ENCODE peak calls at places on chromosomes 16 and 17, in six cellular contexts. One of them, this sample, is unnamed.

GRCh38 chr17:33964344-33964979 is 290.6 kb upstream of the CCL2 start:
- DNase-seq in stimulated activated CD4-positive, alpha-beta T cell treated with anti-CD3 and anti-CD28 coated beads, Interleukin-4, amount 100 ng/mL, for 4 hours: no peak
- DNase-seq in right cardiac atrium: no peak
- DNase-seq in dermis blood vessel endothelial cell: no peak
- DNase-seq in EL: no peak
- DNase-seq in activated naive CD4-positive, alpha-beta T cell: no peak
- DNase-seq in this sample: no peak

GRCh38 chr16:54460254-54460860 is 173.8 kb upstream of the IRX3 start:
- DNase-seq in stimulated activated CD4-positive, alpha-beta T cell treated with anti-CD3 and anti-CD28 coated beads, Interleukin-4, amount 100 ng/mL, for 4 hours: no peak
- DNase-seq in right cardiac atrium: no peak
- DNase-seq in dermis blood vessel endothelial cell: no peak
- DNase-seq in EL: no peak
- DNase-seq in activated naive CD4-positive, alpha-beta T cell: no peak
- DNase-seq in this sample: no peak

GRCh38 chr16:67846320-67847063 is at the start of gene NUTF2:
- DNase-seq in stimulated activated CD4-positive, alpha-beta T cell treated with anti-CD3 and anti-CD28 coated beads, Interleukin-4, amount 100 ng/mL, for 4 hours: peak
- DNase-seq in right cardiac atrium: peak
- DNase-seq in dermis blood vessel endothelial cell: peak
- DNase-seq in EL: peak
- DNase-seq in activated naive CD4-positive, alpha-beta T cell: peak
- DNase-seq in this sample: peak

GRCh38 chr17:7897773-7898172 is 9.2 kb downstream of the CHD3 start:
- DNase-seq in stimulated activated CD4-positive, alpha-beta T cell treated with anti-CD3 and anti-CD28 coated beads, Interleukin-4, amount 100 ng/mL, for 4 hours: no peak
- DNase-seq in right cardiac atrium: no peak
- DNase-seq in dermis blood vessel endothelial cell: peak
- DNase-seq in EL: peak
- DNase-seq in activated naive CD4-positive, alpha-beta T cell: no peak
- DNase-seq in this sample: no peak

GRCh38 chr16:73152731-73153130 is 104.8 kb upstream of the ZFHX3 start:
- DNase-seq in stimulated activated CD4-positive, alpha-beta T cell treated with anti-CD3 and anti-CD28 coated beads, Interleukin-4, amount 100 ng/mL, for 4 hours: no peak
- DNase-seq in right cardiac atrium: no peak
- DNase-seq in dermis blood vessel endothelial cell: no peak
- DNase-seq in EL: no peak
- DNase-seq in activated naive CD4-positive, alpha-beta T cell: no peak
- DNase-seq in this sample: no peak

GRCh38 chr17:8345951-8346665 is 6.5 kb downstream of the ODF4 start:
- DNase-seq in stimulated activated CD4-positive, alpha-beta T cell treated with anti-CD3 and anti-CD28 coated beads, Interleukin-4, amount 100 ng/mL, for 4 hours: no peak
- DNase-seq in right cardiac atrium: no peak
- DNase-seq in dermis blood vessel endothelial cell: no peak
- DNase-seq in EL: no peak
- DNase-seq in activated naive CD4-positive, alpha-beta T cell: no peak
- DNase-seq in this sample: no peak

GRCh38 chr16:138049-138417 is 440 bp downstream of the NPRL3 start:
- DNase-seq in stimulated activated CD4-positive, alpha-beta T cell treated with anti-CD3 and anti-CD28 coated beads, Interleukin-4, amount 100 ng/mL, for 4 hours: peak
- DNase-seq in right cardiac atrium: peak
- DNase-seq in dermis blood vessel endothelial cell: peak
- DNase-seq in EL: peak
- DNase-seq in activated naive CD4-positive, alpha-beta T cell: peak
- DNase-seq in this sample: peak

GRCh38 chr16:14961405-14962186 is 13.2 kb upstream of the PDXDC1 start:
- DNase-seq in stimulated activated CD4-positive, alpha-beta T cell treated with anti-CD3 and anti-CD28 coated beads, Interleukin-4, amount 100 ng/mL, for 4 hours: no peak
- DNase-seq in right cardiac atrium: no peak
- DNase-seq in dermis blood vessel endothelial cell: no peak
- DNase-seq in EL: no peak
- DNase-seq in activated naive CD4-positive, alpha-beta T cell: no peak
- DNase-seq in this sample: no peak

GRCh38 chr16:72928089-72928981 is 119.6 kb downstream of the ZFHX3 start:
- DNase-seq in stimulated activated CD4-positive, alpha-beta T cell treated with anti-CD3 and anti-CD28 coated beads, Interleukin-4, amount 100 ng/mL, for 4 hours: no peak
- DNase-seq in right cardiac atrium: no peak
- DNase-seq in dermis blood vessel endothelial cell: no peak
- DNase-seq in EL: no peak
- DNase-seq in activated naive CD4-positive, alpha-beta T cell: no peak
- DNase-seq in this sample: no peak

GRCh38 chr17:50779747-50780363 is 12.5 kb upstream of the ANKRD40CL start:
- DNase-seq in stimulated activated CD4-positive, alpha-beta T cell treated with anti-CD3 and anti-CD28 coated beads, Interleukin-4, amount 100 ng/mL, for 4 hours: peak
- DNase-seq in right cardiac atrium: no peak
- DNase-seq in dermis blood vessel endothelial cell: no peak
- DNase-seq in EL: no peak
- DNase-seq in activated naive CD4-positive, alpha-beta T cell: no peak
- DNase-seq in this sample: no peak

GRCh38 chr17:74742978-74743545 is 5.4 kb upstream of the NHERF1 start:
- DNase-seq in stimulated activated CD4-positive, alpha-beta T cell treated with anti-CD3 and anti-CD28 coated beads, Interleukin-4, amount 100 ng/mL, for 4 hours: no peak
- DNase-seq in right cardiac atrium: no peak
- DNase-seq in dermis blood vessel endothelial cell: no peak
- DNase-seq in EL: no peak
- DNase-seq in activated naive CD4-positive, alpha-beta T cell: no peak
- DNase-seq in this sample: no peak

GRCh38 chr17:81037783-81038733 is 3.1 kb downstream of the BAIAP2 start:
- DNase-seq in stimulated activated CD4-positive, alpha-beta T cell treated with anti-CD3 and anti-CD28 coated beads, Interleukin-4, amount 100 ng/mL, for 4 hours: no peak
- DNase-seq in right cardiac atrium: peak
- DNase-seq in dermis blood vessel endothelial cell: no peak
- DNase-seq in EL: no peak
- DNase-seq in activated naive CD4-positive, alpha-beta T cell: no peak
- DNase-seq in this sample: no peak

GRCh38 chr16:30076276-30076791 is 540 bp downstream of the PPP4C start:
- DNase-seq in stimulated activated CD4-positive, alpha-beta T cell treated with anti-CD3 and anti-CD28 coated beads, Interleukin-4, amount 100 ng/mL, for 4 hours: no peak
- DNase-seq in right cardiac atrium: peak
- DNase-seq in dermis blood vessel endothelial cell: peak
- DNase-seq in EL: no peak
- DNase-seq in activated naive CD4-positive, alpha-beta T cell: no peak
- DNase-seq in this sample: no peak

GRCh38 chr17:21677126-21677910 is 15.0 kb upstream of the KCNJ18 start:
- DNase-seq in stimulated activated CD4-positive, alpha-beta T cell treated with anti-CD3 and anti-CD28 coated beads, Interleukin-4, amount 100 ng/mL, for 4 hours: no peak
- DNase-seq in right cardiac atrium: no peak
- DNase-seq in dermis blood vessel endothelial cell: no peak
- DNase-seq in EL: no peak
- DNase-seq in activated naive CD4-positive, alpha-beta T cell: no peak
- DNase-seq in this sample: no peak

GRCh38 chr17:51585514-51586104 is 325.3 kb downstream of the UTP18 start:
- DNase-seq in stimulated activated CD4-positive, alpha-beta T cell treated with anti-CD3 and anti-CD28 coated beads, Interleukin-4, amount 100 ng/mL, for 4 hours: no peak
- DNase-seq in right cardiac atrium: no peak
- DNase-seq in dermis blood vessel endothelial cell: no peak
- DNase-seq in EL: no peak
- DNase-seq in activated naive CD4-positive, alpha-beta T cell: no peak
- DNase-seq in this sample: no peak

GRCh38 chr17:45286286-45286685 is 24.4 kb upstream of the SPATA32 start:
- DNase-seq in stimulated activated CD4-positive, alpha-beta T cell treated with anti-CD3 and anti-CD28 coated beads, Interleukin-4, amount 100 ng/mL, for 4 hours: no peak
- DNase-seq in right cardiac atrium: no peak
- DNase-seq in dermis blood vessel endothelial cell: no peak
- DNase-seq in EL: no peak
- DNase-seq in activated naive CD4-positive, alpha-beta T cell: no peak
- DNase-seq in this sample: no peak

GRCh38 chr17:35788504-35788998 is 6.9 kb downstream of the MMP28 start:
- DNase-seq in stimulated activated CD4-positive, alpha-beta T cell treated with anti-CD3 and anti-CD28 coated beads, Interleukin-4, amount 100 ng/mL, for 4 hours: peak
- DNase-seq in right cardiac atrium: no peak
- DNase-seq in dermis blood vessel endothelial cell: no peak
- DNase-seq in EL: peak
- DNase-seq in activated naive CD4-positive, alpha-beta T cell: no peak
- DNase-seq in this sample: no peak